ENCODE peak calls at places on chromosomes 11 and 22, in five cellular contexts. U is stomach, H is choroid plexus epithelial cell, R is epithelial cell of proximal tubule, Q is HFF-Myc. S is an unnamed sample.

GRCh38 chr11:45856044-45856468 is 8.8 kb downstream of the CRY2 start:
- DNase-seq in R (no peak), Q (no peak), U (no peak), H (no peak), S (no peak)

GRCh38 chr11:45926536-45927331 is 4.3 kb downstream of the LARGE2 start:
- DNase-seq in R (no peak), H (no peak), Q (no peak), U (no peak), S (no peak)

GRCh38 chr11:96324912-96325311 is 18.1 kb downstream of the MAML2 start:
- DNase-seq in U (no peak), Q (no peak), H (peak), R (peak), S (no peak)

GRCh38 chr11:69402251-69402892 is 79.1 kb upstream of the LINC01488 start:
- DNase-seq in U (no peak), H (no peak), Q (no peak), R (no peak), S (no peak)

GRCh38 chr22:29782061-29782845 is 15.1 kb downstream of the UQCR10 start:
- DNase-seq in R (no peak), U (peak), Q (no peak), H (peak), S (no peak)

GRCh38 chr22:43881091-43882061 is 10.4 kb downstream of the PNPLA5 start:
- DNase-seq in R (no peak), Q (no peak), U (no peak), H (no peak), S (no peak)

GRCh38 chr11:2844116-2844515 is 41.5 kb downstream of the CDKN1C start:
- DNase-seq in Q (no peak), H (no peak), R (no peak), U (no peak), S (no peak)

GRCh38 chr11:66868726-66869291 is 11.9 kb downstream of the LRFN4 start:
- DNase-seq in R (no peak), H (no peak), Q (no peak), U (peak), S (peak)

GRCh38 chr22:29702931-29703594 is 16.7 kb upstream of the CABP7 start:
- DNase-seq in H (no peak), R (no peak), Q (no peak), U (no peak), S (no peak)

DNA sequence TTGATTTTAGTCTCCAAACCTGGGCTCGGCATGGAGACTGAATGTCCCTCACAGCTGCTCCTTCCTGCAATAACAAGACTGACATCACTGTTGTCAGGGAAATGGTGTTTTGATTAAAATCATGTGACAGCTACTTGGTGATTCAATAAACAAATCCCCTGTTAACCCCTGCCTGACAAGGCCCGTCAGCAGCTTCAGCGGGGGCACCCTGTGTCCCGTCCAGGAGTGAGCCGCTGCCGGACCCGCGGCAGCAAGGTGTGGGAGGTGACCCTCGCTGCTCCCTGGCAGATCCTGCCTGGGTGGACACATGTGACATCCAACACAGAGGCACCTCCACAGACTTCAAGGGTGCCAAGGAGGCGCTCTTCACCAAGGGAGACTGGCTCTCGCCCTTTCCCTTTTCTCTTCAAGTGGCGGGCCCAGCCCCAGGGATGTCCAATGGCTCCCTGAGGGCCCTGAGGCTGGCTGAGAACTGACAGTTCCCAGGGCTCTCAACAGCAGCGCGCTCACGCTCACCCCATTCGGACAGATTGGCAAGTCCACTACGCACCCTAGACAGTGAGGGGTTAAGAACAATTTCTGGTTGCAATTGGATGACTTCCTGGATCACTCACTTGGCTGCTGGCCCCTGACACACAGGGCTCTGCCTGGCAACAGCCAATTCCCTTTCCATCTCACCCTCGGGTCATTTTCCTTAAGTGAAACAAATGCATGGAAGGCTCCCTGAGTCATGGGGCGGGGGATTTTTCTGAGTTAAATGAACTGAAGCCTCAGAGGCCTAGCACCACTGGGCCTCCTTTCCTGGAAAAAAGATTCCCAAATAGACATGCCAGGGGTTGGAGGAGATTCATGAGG is 30.7 kb downstream of the PPP2R1B start:
- DNase-seq in R (peak), U (peak), Q (peak), H (peak), S (no peak)
- TF ChIP-seq CTCF in R (peak), U (no peak), Q (no peak), H (peak), S (no peak)

DNA sequence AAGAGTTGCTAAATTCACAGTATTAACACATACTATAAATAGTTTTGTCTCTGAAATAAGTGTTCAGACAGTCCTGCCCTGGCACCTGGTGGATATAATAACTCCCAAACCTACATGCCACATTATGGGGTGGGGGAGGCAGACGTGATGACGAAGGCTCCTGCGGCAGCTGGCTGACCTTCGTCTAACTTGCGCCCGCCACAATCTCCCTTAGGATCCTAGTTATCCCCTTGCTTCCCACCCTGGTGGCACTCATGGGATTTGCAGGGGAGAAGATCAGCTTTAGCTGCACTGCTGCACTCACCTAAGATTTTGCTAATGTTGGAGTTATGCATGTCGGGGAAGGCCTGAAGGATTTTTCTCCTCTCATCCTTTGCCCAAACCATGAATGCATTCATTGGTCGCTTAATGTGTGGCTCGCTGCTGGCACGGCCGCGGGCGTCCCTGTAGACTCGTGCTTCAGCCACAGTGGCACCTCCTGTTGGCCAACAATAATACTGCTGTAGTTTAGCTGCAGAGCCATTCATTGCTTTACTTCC is 367.6 kb downstream of the SOX6 start:
- DNase-seq in Q (no peak), H (peak), U (no peak), R (no peak), S (no peak)
- TF ChIP-seq CTCF in Q (peak), H (peak), U (no peak), R (peak), S (no peak)

DNA sequence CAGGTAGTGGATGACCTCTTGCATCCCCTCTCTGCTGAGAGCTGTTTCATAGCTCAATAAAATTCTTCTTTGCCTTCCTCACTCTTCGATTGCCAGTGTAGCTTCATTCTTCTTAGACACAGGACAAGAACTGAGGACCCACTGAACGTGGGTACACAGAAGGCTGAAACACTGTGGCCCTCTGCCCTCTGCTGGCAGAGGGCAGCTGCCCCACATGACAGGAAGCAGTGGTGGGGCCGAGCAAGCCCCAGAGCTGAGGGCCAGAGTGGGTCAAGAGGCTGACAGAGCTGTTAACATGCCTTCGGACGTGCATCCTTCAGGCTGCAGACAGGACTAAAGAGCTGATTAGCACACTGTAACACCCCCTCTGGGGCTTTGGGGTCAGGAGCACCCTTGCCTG is 15.6 kb downstream of the SMC1B start:
- DNase-seq in R (no peak), U (no peak), Q (no peak), H (no peak), S (no peak)
- TF ChIP-seq CTCF in R (no peak), U (no peak), Q (peak), H (no peak), S (no peak)

GRCh38 chr11:19742595-19743292 is 30.1 kb downstream of the NAV2 start:
- DNase-seq in R (no peak), Q (peak), H (peak), U (peak), S (peak)

GRCh38 chr11:19737575-19737974 is 24.9 kb downstream of the NAV2 start:
- DNase-seq in R (no peak), H (no peak), Q (no peak), U (no peak), S (no peak)

GRCh38 chr11:19740586-19740985 is 27.9 kb downstream of the NAV2 start:
- DNase-seq in U (no peak), R (no peak), Q (no peak), H (no peak), S (no peak)

GRCh38 chr11:19738124-19738523 is 25.5 kb downstream of the NAV2 start:
- DNase-seq in R (no peak), U (no peak), H (no peak), Q (peak), S (no peak)

DNA sequence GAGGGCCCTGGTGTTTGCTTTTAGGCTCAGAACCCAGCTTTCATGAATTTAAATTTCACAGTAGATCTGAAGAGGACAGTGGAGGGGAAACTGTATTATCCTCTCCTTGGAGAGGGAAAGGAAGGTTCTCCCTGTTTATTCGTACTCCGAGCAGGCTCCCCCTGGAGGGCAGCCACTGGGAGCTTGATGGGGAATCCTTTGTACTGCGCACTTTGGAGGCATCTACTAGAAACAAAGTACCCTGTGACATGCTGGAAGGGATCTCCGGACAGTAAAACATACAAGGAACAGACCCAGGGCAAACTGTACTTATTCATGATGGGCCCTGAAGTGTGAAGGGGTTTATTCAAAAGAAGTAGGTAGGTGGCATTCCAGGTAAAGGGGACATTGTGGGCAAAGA is 27.2 kb downstream of the NAV2 start:
- DNase-seq in H (peak), Q (no peak), U (no peak), R (no peak), S (no peak)
- TF ChIP-seq CTCF in H (peak), Q (peak), U (peak), R (no peak), S (no peak)

GRCh38 chr11:110907629-110908028 is 195.4 kb upstream of the ARHGAP20 start:
- DNase-seq in H (peak), Q (peak), U (peak), R (peak), S (no peak)

GRCh38 chr11:110908401-110909106 is 196.3 kb upstream of the ARHGAP20 start:
- DNase-seq in R (peak), Q (no peak), U (no peak), H (peak), S (no peak)

GRCh38 chr11:110912437-110912836 is 200.2 kb upstream of the ARHGAP20 start:
- DNase-seq in H (no peak), U (no peak), Q (no peak), R (no peak), S (no peak)

GRCh38 chr11:110903830-110904229 is 191.6 kb upstream of the ARHGAP20 start:
- DNase-seq in H (peak), Q (peak), R (no peak), U (no peak), S (no peak)

DNA sequence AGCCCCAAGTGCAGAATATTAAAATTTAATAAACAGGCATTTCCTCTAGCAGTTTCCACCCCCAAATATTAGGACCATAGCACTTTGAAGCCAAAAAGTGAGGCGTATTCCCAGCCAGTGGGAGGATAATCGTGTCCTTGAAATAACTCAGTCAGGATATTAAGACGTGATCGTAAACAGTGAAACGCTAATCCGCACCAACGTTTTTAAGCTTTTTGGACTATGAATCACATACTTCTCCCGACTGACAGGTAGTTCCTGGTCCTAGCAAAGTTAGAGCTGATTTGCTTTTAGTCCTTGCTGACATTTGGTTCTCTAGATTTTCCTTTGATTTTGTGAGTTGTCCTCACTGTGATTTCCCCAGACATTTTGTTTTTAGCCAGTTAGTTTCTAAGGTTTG is 197.1 kb upstream of the ARHGAP20 start:
- DNase-seq in U (no peak), Q (no peak), H (no peak), R (no peak), S (no peak)
- TF ChIP-seq CTCF in U (no peak), Q (no peak), H (no peak), R (no peak), S (no peak)

DNA sequence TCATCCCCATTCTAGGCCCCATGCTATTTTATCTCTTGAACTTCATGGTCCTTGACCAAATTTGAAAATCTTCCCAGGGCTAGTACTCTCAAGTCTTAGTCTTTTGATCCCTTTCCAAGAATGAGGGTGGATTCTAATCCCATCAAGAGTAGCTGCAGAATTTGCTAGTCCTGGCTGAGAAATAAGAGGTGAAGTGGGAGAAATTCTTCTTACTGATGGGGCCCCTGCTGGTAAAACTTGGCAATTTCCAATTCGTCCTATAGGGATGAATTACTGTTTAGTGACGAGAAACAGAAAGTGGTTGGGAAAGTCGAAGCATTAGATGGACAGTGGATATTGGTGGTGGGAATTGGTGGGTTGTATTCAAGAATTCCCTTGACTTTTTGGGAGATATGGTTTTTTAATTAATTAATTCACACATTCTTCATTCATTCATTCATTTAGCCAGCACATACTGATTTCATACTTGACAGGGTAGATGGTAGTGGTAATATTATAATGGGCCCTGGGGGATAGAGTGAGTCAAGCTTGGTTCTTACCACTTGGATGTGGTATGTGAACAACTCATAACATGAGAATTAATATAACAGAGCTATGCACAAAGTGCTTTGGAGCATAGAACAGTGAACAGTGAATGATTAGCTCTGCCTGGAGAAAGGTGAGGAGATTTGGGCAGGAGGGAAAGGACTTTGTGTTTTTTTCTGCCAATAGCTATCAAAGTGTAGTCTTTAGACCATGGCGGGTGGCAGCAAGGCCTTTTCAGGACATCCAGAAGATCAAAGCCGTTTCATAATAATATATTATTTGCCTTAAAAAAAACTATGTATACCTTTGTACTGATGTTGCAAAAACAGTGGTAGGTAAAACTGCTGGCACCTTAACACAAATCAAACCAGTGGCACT is 103.8 kb downstream of the STIM1 start:
- DNase-seq in Q (no peak), U (no peak), R (peak), H (peak), S (no peak)
- TF ChIP-seq CTCF in Q (no peak), U (no peak), R (peak), H (no peak), S (no peak)

GRCh38 chr11:134139873-134140331 is 71.0 kb downstream of the JAM3 start:
- DNase-seq in U (peak), H (peak), Q (peak), R (peak), S (no peak)
- TF ChIP-seq CTCF in U (peak), H (peak), Q (peak), R (peak), S (no peak)

DNA sequence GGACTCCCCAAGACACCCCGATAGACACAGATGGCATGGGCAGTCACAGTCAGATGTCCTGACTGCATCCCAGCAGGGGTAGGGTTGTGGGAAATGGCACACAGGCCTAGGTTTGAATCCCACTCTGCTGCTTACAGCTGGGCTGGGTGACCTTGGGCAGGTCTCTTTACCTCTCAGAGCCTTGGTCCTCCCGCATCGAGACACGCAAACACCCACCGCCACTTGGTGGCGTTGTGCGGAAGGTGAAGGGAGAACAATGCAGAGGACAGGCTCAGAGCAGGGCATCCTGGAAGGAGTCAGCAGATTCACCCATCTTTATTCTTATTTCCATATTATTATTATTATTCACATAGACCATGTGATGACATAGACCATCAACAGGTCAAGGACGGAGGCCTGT is 140.5 kb downstream of the MIAT start:
- DNase-seq in H (peak), Q (no peak), U (no peak), R (no peak), S (no peak)
- TF ChIP-seq CTCF in H (peak), Q (no peak), U (no peak), R (peak), S (no peak)

DNA sequence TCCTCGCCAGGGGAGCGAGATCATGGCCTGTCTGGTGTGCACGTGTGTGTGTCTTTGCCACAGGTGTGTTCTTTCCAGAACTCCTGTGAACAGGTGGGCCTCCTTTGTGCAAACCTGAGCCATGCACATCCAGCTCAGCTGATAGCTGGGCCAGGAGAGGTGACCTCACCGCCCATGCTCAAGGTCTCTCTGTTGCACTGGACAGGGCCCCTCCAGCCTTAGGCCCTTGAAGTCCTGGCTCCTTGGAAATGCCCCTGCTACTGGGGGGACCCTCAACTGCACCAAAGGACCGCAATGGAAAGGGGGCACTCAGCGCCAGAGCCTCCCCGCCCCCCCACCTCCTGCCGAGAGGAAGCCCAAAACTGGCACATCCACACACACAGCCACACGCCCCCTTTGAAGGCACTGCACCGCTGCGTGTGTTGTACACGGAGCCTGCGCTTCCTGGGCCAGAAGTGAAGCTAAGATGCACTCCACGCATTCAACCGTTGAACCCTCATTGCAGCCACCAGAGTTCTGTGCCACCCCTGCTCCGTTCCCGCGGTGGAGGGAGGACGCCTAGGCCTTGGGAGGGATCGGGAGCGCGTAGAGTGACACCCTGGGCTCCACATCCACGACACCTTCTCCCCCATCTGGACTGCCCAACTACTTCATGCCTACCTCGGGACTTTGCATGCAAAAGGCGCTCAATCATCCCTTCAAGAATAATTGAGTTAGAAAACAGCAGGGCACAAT is 16.4 kb upstream of the IL2RB start:
- DNase-seq in U (no peak), H (no peak), Q (no peak), R (no peak), S (no peak)
- TF ChIP-seq CTCF in U (no peak), H (no peak), Q (no peak), R (no peak), S (no peak)

DNA sequence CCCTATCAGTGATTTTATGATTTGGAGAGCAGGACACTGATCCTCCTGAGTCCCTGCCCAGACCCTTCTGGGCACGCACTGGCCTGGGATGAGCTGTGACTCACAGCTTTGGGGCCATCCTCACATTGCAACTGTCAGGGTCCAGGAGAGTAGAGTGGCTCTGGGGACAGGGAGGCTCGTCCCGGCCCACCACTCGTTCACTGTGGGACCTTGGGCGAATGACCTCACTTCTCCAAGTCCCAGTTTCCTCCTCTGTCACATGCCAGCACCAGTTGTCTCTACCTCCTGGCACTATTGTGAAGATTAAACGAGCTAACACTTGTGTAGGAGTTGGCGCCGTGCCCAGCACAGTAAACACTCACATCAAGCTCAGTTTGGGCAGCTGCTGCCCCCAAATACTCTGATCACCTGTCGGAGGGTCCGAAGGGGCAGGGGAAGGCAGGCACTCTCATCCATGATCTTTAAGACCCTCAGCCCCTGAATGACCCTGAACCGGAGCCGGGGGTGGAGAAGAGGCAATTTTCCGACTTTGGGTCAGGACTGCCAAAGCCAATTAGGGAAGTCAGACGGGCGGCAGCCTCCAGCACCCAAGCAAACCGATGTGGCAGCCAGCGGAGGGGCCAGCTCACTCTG is 235.1 kb downstream of the MIAT start:
- DNase-seq in U (peak), Q (no peak), H (no peak), R (no peak), S (no peak)
- TF ChIP-seq CTCF in U (no peak), Q (no peak), H (no peak), R (no peak), S (no peak)

S was measured in activated B cell treated with CpG ODN at 0.5 μM for 24 hours.